ENCODE peak calls at places on chromosomes 2 and 18, in five cellular contexts. One of them, this sample, is unnamed.

GRCh38 chr2:171813126-171813525 is 80.9 kb downstream of the SLC25A12 start:
- DNase-seq in fibroblast of villous mesenchyme: no peak
- DNase-seq in heart left ventricle: no peak
- DNase-seq in NB4: no peak
- DNase-seq in cardiac muscle cell: no peak
- DNase-seq in this sample: no peak

GRCh38 chr18:42514522-42514921 is 559.5 kb downstream of the PIK3C3 start:
- DNase-seq in fibroblast of villous mesenchyme: peak
- DNase-seq in heart left ventricle: no peak
- DNase-seq in NB4: no peak
- DNase-seq in cardiac muscle cell: no peak
- DNase-seq in this sample: no peak

GRCh38 chr18:28485210-28485801 is 308.4 kb upstream of the CDH2 start:
- DNase-seq in fibroblast of villous mesenchyme: no peak
- DNase-seq in heart left ventricle: no peak
- DNase-seq in NB4: no peak
- DNase-seq in cardiac muscle cell: no peak
- DNase-seq in this sample: no peak

GRCh38 chr2:172578860-172579512 is 23.1 kb downstream of the PDK1 start:
- DNase-seq in fibroblast of villous mesenchyme: no peak
- DNase-seq in heart left ventricle: no peak
- DNase-seq in NB4: no peak
- DNase-seq in cardiac muscle cell: no peak
- DNase-seq in this sample: no peak

GRCh38 chr2:241010531-241011295 is 12.3 kb downstream of the SNED1 start:
- DNase-seq in fibroblast of villous mesenchyme: no peak
- DNase-seq in heart left ventricle: no peak
- DNase-seq in NB4: no peak
- DNase-seq in cardiac muscle cell: no peak
- DNase-seq in this sample: no peak

GRCh38 chr18:70047931-70048603 is 100.4 kb upstream of the CD226 start:
- DNase-seq in fibroblast of villous mesenchyme: no peak
- DNase-seq in heart left ventricle: no peak
- DNase-seq in NB4: no peak
- DNase-seq in cardiac muscle cell: no peak
- DNase-seq in this sample: peak

GRCh38 chr2:151827564-151828142 is 568 bp downstream of the ARL5A start:
- DNase-seq in fibroblast of villous mesenchyme: peak
- DNase-seq in heart left ventricle: no peak
- DNase-seq in NB4: peak
- DNase-seq in cardiac muscle cell: peak
- DNase-seq in this sample: no peak

GRCh38 chr18:75141734-75142133 is 67.2 kb downstream of the PTGR3 start:
- DNase-seq in fibroblast of villous mesenchyme: no peak
- DNase-seq in heart left ventricle: no peak
- DNase-seq in NB4: no peak
- DNase-seq in cardiac muscle cell: no peak
- DNase-seq in this sample: no peak

GRCh38 chr18:47436871-47437270 is 185.4 kb upstream of the SKOR2 start:
- DNase-seq in fibroblast of villous mesenchyme: no peak
- DNase-seq in heart left ventricle: no peak
- DNase-seq in NB4: no peak
- DNase-seq in cardiac muscle cell: no peak
- DNase-seq in this sample: no peak

GRCh38 chr18:31626409-31626808 is 34.7 kb downstream of the TTR start:
- DNase-seq in fibroblast of villous mesenchyme: no peak
- DNase-seq in heart left ventricle: no peak
- DNase-seq in NB4: no peak
- DNase-seq in cardiac muscle cell: no peak
- DNase-seq in this sample: no peak

GRCh38 chr2:159716857-159717256 is 4.6 kb downstream of the MARCHF7 start:
- DNase-seq in fibroblast of villous mesenchyme: no peak
- DNase-seq in heart left ventricle: no peak
- DNase-seq in NB4: no peak
- DNase-seq in cardiac muscle cell: no peak
- DNase-seq in this sample: no peak

GRCh38 chr2:203722411-203722810 is 16.0 kb downstream of the CD28 start:
- DNase-seq in fibroblast of villous mesenchyme: peak
- DNase-seq in heart left ventricle: no peak
- DNase-seq in NB4: no peak
- DNase-seq in cardiac muscle cell: no peak
- DNase-seq in this sample: peak

GRCh38 chr2:157825885-157826284 is 50.2 kb downstream of the ACVR1 start:
- DNase-seq in fibroblast of villous mesenchyme: peak
- DNase-seq in heart left ventricle: no peak
- DNase-seq in NB4: no peak
- DNase-seq in cardiac muscle cell: no peak
- DNase-seq in this sample: peak

GRCh38 chr18:49177071-49177470 is 226.3 kb upstream of the SMAD7 start:
- DNase-seq in fibroblast of villous mesenchyme: peak
- DNase-seq in heart left ventricle: no peak
- DNase-seq in NB4: no peak
- DNase-seq in cardiac muscle cell: no peak
- DNase-seq in this sample: no peak

GRCh38 chr2:61898810-61899209 is 6.7 kb upstream of the COMMD1 start:
- DNase-seq in fibroblast of villous mesenchyme: peak
- DNase-seq in heart left ventricle: no peak
- DNase-seq in NB4: peak
- DNase-seq in cardiac muscle cell: peak
- DNase-seq in this sample: peak

GRCh38 chr2:221049950-221050349 is 522.2 kb downstream of the EPHA4 start:
- DNase-seq in fibroblast of villous mesenchyme: no peak
- DNase-seq in heart left ventricle: no peak
- DNase-seq in NB4: no peak
- DNase-seq in cardiac muscle cell: no peak
- DNase-seq in this sample: no peak

GRCh38 chr18:52131845-52132244 is 208.2 kb upstream of the DCC start:
- DNase-seq in fibroblast of villous mesenchyme: no peak
- DNase-seq in heart left ventricle: no peak
- DNase-seq in NB4: no peak
- DNase-seq in cardiac muscle cell: no peak
- DNase-seq in this sample: no peak

GRCh38 chr2:112709703-112710102 is 11.1 kb upstream of the NT5DC4 start:
- DNase-seq in fibroblast of villous mesenchyme: no peak
- DNase-seq in heart left ventricle: no peak
- DNase-seq in NB4: no peak
- DNase-seq in cardiac muscle cell: no peak
- DNase-seq in this sample: no peak

GRCh38 chr2:133338224-133338623 is 230.0 kb downstream of the NCKAP5 start:
- DNase-seq in fibroblast of villous mesenchyme: no peak
- DNase-seq in heart left ventricle: no peak
- DNase-seq in NB4: no peak
- DNase-seq in cardiac muscle cell: no peak
- DNase-seq in this sample: no peak

GRCh38 chr2:211477537-211478275 is 921.3 kb downstream of the CPS1 start:
- DNase-seq in fibroblast of villous mesenchyme: no peak
- DNase-seq in heart left ventricle: no peak
- DNase-seq in NB4: no peak
- DNase-seq in cardiac muscle cell: no peak
- DNase-seq in this sample: no peak

GRCh38 chr2:209425082-209426071 is 1.5 kb downstream of the MAP2 start:
- DNase-seq in fibroblast of villous mesenchyme: peak
- DNase-seq in heart left ventricle: peak
- DNase-seq in NB4: peak
- DNase-seq in cardiac muscle cell: peak
- DNase-seq in this sample: peak

GRCh38 chr2:235444101-235444597 is 49.7 kb upstream of the AGAP1 start:
- DNase-seq in fibroblast of villous mesenchyme: no peak
- DNase-seq in heart left ventricle: no peak
- DNase-seq in NB4: no peak
- DNase-seq in cardiac muscle cell: no peak
- DNase-seq in this sample: no peak

GRCh38 chr2:12547771-12548170 is 169.0 kb upstream of the TRIB2 start:
- DNase-seq in fibroblast of villous mesenchyme: no peak
- DNase-seq in heart left ventricle: no peak
- DNase-seq in NB4: no peak
- DNase-seq in cardiac muscle cell: no peak
- DNase-seq in this sample: no peak

GRCh38 chr2:134245340-134245984 is 8.4 kb upstream of the MGAT5 start:
- DNase-seq in fibroblast of villous mesenchyme: peak
- DNase-seq in heart left ventricle: peak
- DNase-seq in NB4: peak
- DNase-seq in cardiac muscle cell: peak
- DNase-seq in this sample: peak

GRCh38 chr18:11994346-11994707 is 13.0 kb downstream of the IMPA2 start:
- DNase-seq in fibroblast of villous mesenchyme: peak
- DNase-seq in heart left ventricle: no peak
- DNase-seq in NB4: no peak
- DNase-seq in cardiac muscle cell: no peak
- DNase-seq in this sample: peak

GRCh38 chr18:8391068-8391467 is 218.2 kb upstream of the RAB12 start:
- DNase-seq in fibroblast of villous mesenchyme: peak
- DNase-seq in heart left ventricle: no peak
- DNase-seq in NB4: no peak
- DNase-seq in cardiac muscle cell: no peak
- DNase-seq in this sample: no peak

GRCh38 chr18:9426753-9427152 is 48.6 kb upstream of the RALBP1 start:
- DNase-seq in fibroblast of villous mesenchyme: no peak
- DNase-seq in heart left ventricle: no peak
- DNase-seq in NB4: no peak
- DNase-seq in cardiac muscle cell: no peak
- DNase-seq in this sample: no peak

GRCh38 chr2:226716126-226716525 is 83.5 kb downstream of the IRS1 start:
- DNase-seq in fibroblast of villous mesenchyme: no peak
- DNase-seq in heart left ventricle: no peak
- DNase-seq in NB4: no peak
- DNase-seq in cardiac muscle cell: no peak
- DNase-seq in this sample: no peak

GRCh38 chr2:1305357-1305756 is 107.9 kb upstream of the TPO start:
- DNase-seq in fibroblast of villous mesenchyme: no peak
- DNase-seq in heart left ventricle: no peak
- DNase-seq in NB4: no peak
- DNase-seq in cardiac muscle cell: no peak
- DNase-seq in this sample: no peak

GRCh38 chr2:33377048-33377447 is 99.4 kb upstream of the RASGRP3 start:
- DNase-seq in fibroblast of villous mesenchyme: peak
- DNase-seq in heart left ventricle: peak
- DNase-seq in NB4: no peak
- DNase-seq in cardiac muscle cell: no peak
- DNase-seq in this sample: no peak

GRCh38 chr2:24124003-24124585 is 825 bp downstream of the FAM228B start:
- DNase-seq in fibroblast of villous mesenchyme: no peak
- DNase-seq in heart left ventricle: no peak
- DNase-seq in NB4: no peak
- DNase-seq in cardiac muscle cell: no peak
- DNase-seq in this sample: no peak

GRCh38 chr2:9112079-9112721 is 94.4 kb upstream of the ASAP2 start:
- DNase-seq in fibroblast of villous mesenchyme: peak
- DNase-seq in heart left ventricle: no peak
- DNase-seq in NB4: peak
- DNase-seq in cardiac muscle cell: peak
- DNase-seq in this sample: peak

GRCh38 chr2:47782557-47783490 is at the start of gene MSH6:
- DNase-seq in fibroblast of villous mesenchyme: peak
- DNase-seq in heart left ventricle: peak
- DNase-seq in NB4: peak
- DNase-seq in cardiac muscle cell: peak
- DNase-seq in this sample: peak

GRCh38 chr2:108974674-108975073 is 14.3 kb downstream of the EDAR start:
- DNase-seq in fibroblast of villous mesenchyme: no peak
- DNase-seq in heart left ventricle: no peak
- DNase-seq in NB4: peak
- DNase-seq in cardiac muscle cell: no peak
- DNase-seq in this sample: no peak

GRCh38 chr2:47043142-47043890 is 111.8 kb downstream of the STPG4 start:
- DNase-seq in fibroblast of villous mesenchyme: peak
- DNase-seq in heart left ventricle: peak
- DNase-seq in NB4: peak
- DNase-seq in cardiac muscle cell: no peak
- DNase-seq in this sample: peak

GRCh38 chr18:8469793-8470192 is 139.4 kb upstream of the RAB12 start:
- DNase-seq in fibroblast of villous mesenchyme: peak
- DNase-seq in heart left ventricle: no peak
- DNase-seq in NB4: no peak
- DNase-seq in cardiac muscle cell: no peak
- DNase-seq in this sample: peak

GRCh38 chr2:216546646-216547403 is 48.2 kb downstream of the RPL37A start:
- DNase-seq in fibroblast of villous mesenchyme: no peak
- DNase-seq in heart left ventricle: no peak
- DNase-seq in NB4: no peak
- DNase-seq in cardiac muscle cell: no peak
- DNase-seq in this sample: peak

DNA sequence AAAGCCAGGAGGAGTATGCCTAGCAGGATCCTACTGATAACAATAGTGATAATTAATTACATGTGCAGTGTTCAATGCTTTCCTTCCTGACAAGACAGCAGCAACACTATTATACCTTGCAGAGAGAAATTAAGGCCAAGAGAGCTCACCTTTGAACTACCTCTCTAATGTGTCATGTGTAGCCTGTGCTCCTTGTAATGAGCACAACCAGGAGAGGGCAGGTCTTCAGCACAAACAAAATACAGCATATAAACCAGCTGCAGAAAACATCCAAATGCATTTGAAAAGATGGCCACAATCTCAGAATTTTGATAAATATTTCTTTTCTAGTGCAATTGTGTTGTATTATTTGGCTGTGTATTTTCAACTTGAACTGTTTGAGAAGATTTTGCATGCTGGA is 1425.7 kb downstream of the DSC3 start:
- DNase-seq in fibroblast of villous mesenchyme: no peak
- DNase-seq in heart left ventricle: no peak
- DNase-seq in NB4: no peak
- DNase-seq in cardiac muscle cell: no peak
- DNase-seq in this sample: no peak
- TF ChIP-seq CTCF in fibroblast of villous mesenchyme: no peak
- TF ChIP-seq CTCF in heart left ventricle: peak
- TF ChIP-seq CTCF in NB4: no peak
- TF ChIP-seq CTCF in cardiac muscle cell: no peak
- TF ChIP-seq CTCF in this sample: no peak

GRCh38 chr18:23259701-23260661 is 124.7 kb downstream of the CABLES1 start:
- DNase-seq in fibroblast of villous mesenchyme: peak
- DNase-seq in heart left ventricle: peak
- DNase-seq in NB4: peak
- DNase-seq in cardiac muscle cell: peak
- DNase-seq in this sample: peak
- H3K4me3 ChIP-seq in fibroblast of villous mesenchyme: peak
- H3K4me3 ChIP-seq in heart left ventricle: peak
- H3K4me3 ChIP-seq in NB4: peak
- H3K4me3 ChIP-seq in cardiac muscle cell: peak
- H3K4me3 ChIP-seq in this sample: no peak

GRCh38 chr2:236568068-236568921 is 1.3 kb upstream of the ACKR3 start:
- DNase-seq in fibroblast of villous mesenchyme: no peak
- DNase-seq in heart left ventricle: peak
- DNase-seq in NB4: no peak
- DNase-seq in cardiac muscle cell: peak
- DNase-seq in this sample: peak
- TF ChIP-seq CTCF in fibroblast of villous mesenchyme: no peak
- TF ChIP-seq CTCF in heart left ventricle: peak
- TF ChIP-seq CTCF in NB4: no peak
- TF ChIP-seq CTCF in cardiac muscle cell: no peak
- TF ChIP-seq CTCF in this sample: no peak

DNA sequence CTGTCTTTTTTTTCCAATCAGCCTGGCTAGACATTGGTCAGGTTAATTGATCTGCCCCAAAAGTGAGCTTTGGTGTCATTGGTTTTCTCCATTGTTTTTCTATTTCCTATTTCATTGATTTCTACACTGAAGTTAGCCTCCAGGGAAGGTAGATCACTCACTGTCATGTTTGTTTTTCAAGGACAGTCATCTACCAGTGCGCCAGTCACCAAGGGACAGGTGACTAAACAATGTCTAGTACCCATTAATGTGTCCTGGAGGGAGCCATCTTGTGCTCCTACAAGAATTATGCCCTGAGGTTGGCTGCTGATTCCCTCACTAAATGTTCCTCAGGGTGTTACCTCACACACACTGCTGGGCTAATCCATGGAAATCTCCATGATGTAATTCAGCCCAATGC is 17.6 kb upstream of the USP40 start:
- DNase-seq in fibroblast of villous mesenchyme: peak
- DNase-seq in heart left ventricle: no peak
- DNase-seq in NB4: no peak
- DNase-seq in cardiac muscle cell: no peak
- DNase-seq in this sample: no peak
- H3K4me3 ChIP-seq in fibroblast of villous mesenchyme: no peak
- H3K4me3 ChIP-seq in heart left ventricle: no peak
- H3K4me3 ChIP-seq in NB4: no peak
- H3K4me3 ChIP-seq in cardiac muscle cell: no peak
- H3K4me3 ChIP-seq in this sample: no peak

This sample was measured in foreskin fibroblast.